ENCODE peak calls at places on chromosome 19, in four cellular contexts. One of them, this sample, is unnamed.

GRCh38 chr19:53808710-53809125 is 15.4 kb downstream of the NLRP12 start:
- DNase-seq in CMK: no peak
- DNase-seq in GM23248: peak; percentile 70
- DNase-seq in pancreas: no peak
- DNase-seq in this sample: no peak

GRCh38 chr19:55370305-55370988 is at the start of gene IL11:
- DNase-seq in CMK: no peak
- DNase-seq in GM23248: peak; percentile 92
- DNase-seq in pancreas: no peak
- DNase-seq in this sample: no peak

GRCh38 chr19:11345122-11345752 is 831 bp downstream of the TMEM205 start:
- DNase-seq in CMK: no peak
- DNase-seq in GM23248: peak; percentile 40
- DNase-seq in pancreas: peak; percentile 46
- DNase-seq in this sample: no peak

GRCh38 chr19:50053119-50053518 is 27.3 kb downstream of the ZNF473 start:
- DNase-seq in CMK: no peak
- DNase-seq in GM23248: no peak
- DNase-seq in pancreas: no peak
- DNase-seq in this sample: no peak

GRCh38 chr19:28553005-28553404 is 659.9 kb downstream of the UQCRFS1 start:
- DNase-seq in CMK: no peak
- DNase-seq in GM23248: peak; percentile 4
- DNase-seq in pancreas: no peak
- DNase-seq in this sample: no peak

GRCh38 chr19:38556521-38557174 is 61.1 kb downstream of the MAP4K1 start:
- DNase-seq in CMK: no peak
- DNase-seq in GM23248: peak; percentile 30
- DNase-seq in pancreas: no peak
- DNase-seq in this sample: no peak

GRCh38 chr19:44847144-44848035 is 1.3 kb downstream of the NECTIN2 start:
- DNase-seq in CMK: peak; percentile 69
- DNase-seq in GM23248: peak; percentile 80
- DNase-seq in pancreas: peak; percentile 84
- DNase-seq in this sample: peak; percentile 88

GRCh38 chr19:15587663-15588062 is 27.4 kb upstream of the CYP4F8 start:
- DNase-seq in CMK: no peak
- DNase-seq in GM23248: no peak
- DNase-seq in pancreas: no peak
- DNase-seq in this sample: no peak

GRCh38 chr19:10226021-10226375 is 5.1 kb downstream of the S1PR2 start:
- DNase-seq in CMK: no peak
- DNase-seq in GM23248: no peak
- DNase-seq in pancreas: no peak
- DNase-seq in this sample: no peak

GRCh38 chr19:18633321-18633720 is 3.5 kb upstream of the KLHL26 start:
- DNase-seq in CMK: no peak
- DNase-seq in GM23248: no peak
- DNase-seq in pancreas: peak; percentile 68
- DNase-seq in this sample: no peak

GRCh38 chr19:17289489-17289888 is 7.8 kb downstream of the ANKLE1 start:
- DNase-seq in CMK: no peak
- DNase-seq in GM23248: peak; percentile 85
- DNase-seq in pancreas: peak; percentile 59
- DNase-seq in this sample: peak; percentile 59

GRCh38 chr19:1171755-1172352 is 2.2 kb downstream of the SBNO2 start:
- DNase-seq in CMK: no peak
- DNase-seq in GM23248: peak; percentile 50
- DNase-seq in pancreas: peak; percentile 43
- DNase-seq in this sample: no peak

GRCh38 chr19:49954092-49954825 is 6.7 kb downstream of the SIGLEC11 start:
- DNase-seq in CMK: no peak
- DNase-seq in GM23248: peak; percentile 27
- DNase-seq in pancreas: no peak
- DNase-seq in this sample: no peak

GRCh38 chr19:13926715-13927114 is 11.5 kb downstream of the PODNL1 start:
- DNase-seq in CMK: no peak
- DNase-seq in GM23248: no peak
- DNase-seq in pancreas: no peak
- DNase-seq in this sample: no peak

GRCh38 chr19:34475026-34475974 is 6.3 kb upstream of the WTIP start:
- DNase-seq in CMK: no peak
- DNase-seq in GM23248: peak; percentile 96
- DNase-seq in pancreas: no peak
- DNase-seq in this sample: no peak

GRCh38 chr19:401836-402535 is 7.0 kb downstream of the C2CD4C start:
- DNase-seq in CMK: no peak
- DNase-seq in GM23248: peak; percentile 24
- DNase-seq in pancreas: no peak
- DNase-seq in this sample: no peak

This sample was measured in mucosa of gallbladder.